ENCODE peak calls at places on chromosomes 11 and 22, in four cellular contexts. J is IMR-90, O is HCT116, S is GM12892. C is an unnamed sample.
A peak's percentile ranks its signal among the peaks of the same experiment; 100 is the strongest.

GRCh38 chr11:103433380-103433779 is 324.2 kb downstream of the DYNC2H1 start:
- DNase-seq in J (peak; percentile 94), O (no peak), S (no peak), C (peak; percentile 3)

GRCh38 chr11:120239713-120240640 is at the start of gene POU2F3:
- DNase-seq in S (no peak), O (no peak), J (no peak), C (no peak)

GRCh38 chr11:11170352-11171084 is 182.5 kb downstream of the CSNK2A3 start:
- DNase-seq in J (no peak), O (no peak), S (no peak), C (no peak)

GRCh38 chr22:17845790-17846189 is 71.5 kb upstream of the BID start:
- DNase-seq in O (no peak), S (no peak), J (no peak), C (no peak)

GRCh38 chr11:57379732-57380131 is 1.2 kb downstream of the PRG3 start:
- DNase-seq in S (no peak), O (no peak), J (peak; percentile 24), C (no peak)

GRCh38 chr11:73201249-73201648 is 16.8 kb upstream of the P2RY2 start:
- DNase-seq in J (peak; percentile 39), S (no peak), O (no peak), C (no peak)

GRCh38 chr22:50253046-50253580 is 2.0 kb upstream of the HDAC10 start:
- DNase-seq in S (no peak), J (no peak), O (no peak), C (no peak)

GRCh38 chr11:2805388-2806057 is 80.1 kb downstream of the CDKN1C start:
- DNase-seq in O (no peak), J (no peak), S (no peak), C (no peak)

GRCh38 chr22:43436536-43437267 is 24.9 kb downstream of the MPPED1 start:
- DNase-seq in O (no peak), S (no peak), J (no peak), C (no peak)

GRCh38 chr22:23240639-23241389 is 60.5 kb downstream of the BCR start:
- DNase-seq in S (no peak), O (no peak), J (no peak), C (no peak)

GRCh38 chr11:59822989-59823566 is 12.5 kb upstream of the MRPL16 start:
- DNase-seq in S (no peak), J (peak; percentile 53), O (peak; percentile 69), C (peak; percentile 15)

GRCh38 chr11:3087821-3088800 is 30.9 kb upstream of the CARS1 start:
- DNase-seq in O (no peak), S (no peak), J (peak; percentile 10), C (peak; percentile 77)

GRCh38 chr11:10320164-10320563 is 15.3 kb downstream of the ADM start:
- DNase-seq in J (no peak), O (no peak), S (no peak), C (no peak)

GRCh38 chr11:121426476-121427454 is 25.3 kb upstream of the SORL1 start:
- DNase-seq in O (peak; percentile 12), S (no peak), J (no peak), C (no peak)

GRCh38 chr11:73210916-73211667 is 7.0 kb upstream of the P2RY2 start:
- DNase-seq in O (no peak), S (no peak), J (no peak), C (no peak)

GRCh38 chr11:15613231-15613630 is 498.5 kb downstream of the INSC start:
- DNase-seq in S (no peak), O (no peak), J (peak; percentile 7), C (no peak)

GRCh38 chr11:59012942-59013256 is 73.2 kb upstream of the GLYATL1B start:
- DNase-seq in J (no peak), O (no peak), S (no peak), C (no peak)

GRCh38 chr11:21278840-21279239 is 609.5 kb downstream of the NELL1 start:
- DNase-seq in S (no peak), J (no peak), O (no peak), C (no peak)

GRCh38 chr11:115869780-115870431 is 365.7 kb upstream of the CADM1 start:
- DNase-seq in J (peak; percentile 51), S (no peak), O (no peak), C (peak; percentile 17)

GRCh38 chr22:20046730-20047129 is 25.8 kb downstream of the TANGO2 start:
- DNase-seq in O (no peak), S (no peak), J (no peak), C (no peak)

GRCh38 chr11:17516551-17517150 is 27.6 kb downstream of the USH1C start:
- DNase-seq in O (no peak), S (no peak), J (no peak), C (no peak)

GRCh38 chr22:37213941-37214340 is 1.7 kb upstream of the SSTR3 start:
- DNase-seq in J (no peak), O (no peak), S (no peak), C (no peak)

GRCh38 chr11:131637469-131638175 is 267.2 kb downstream of the NTM start:
- DNase-seq in O (no peak), J (no peak), S (no peak), C (no peak)

GRCh38 chr11:126163074-126163700 is 48.3 kb downstream of the RPUSD4 start:
- DNase-seq in J (peak; percentile 96), O (no peak), S (no peak), C (peak; percentile 74)

GRCh38 chr22:32574957-32575893 is 100.6 kb downstream of the FBXO7 start:
- DNase-seq in J (no peak), O (no peak), S (no peak), C (no peak)

GRCh38 chr22:32578752-32579151 is 104.1 kb downstream of the FBXO7 start:
- DNase-seq in S (no peak), O (no peak), J (no peak), C (no peak)

GRCh38 chr22:32577591-32577990 is 103.0 kb downstream of the FBXO7 start:
- DNase-seq in O (no peak), S (no peak), J (no peak), C (no peak)

GRCh38 chr22:32574397-32574796 is 99.8 kb downstream of the FBXO7 start:
- DNase-seq in S (no peak), O (no peak), J (no peak), C (no peak)

DNA sequence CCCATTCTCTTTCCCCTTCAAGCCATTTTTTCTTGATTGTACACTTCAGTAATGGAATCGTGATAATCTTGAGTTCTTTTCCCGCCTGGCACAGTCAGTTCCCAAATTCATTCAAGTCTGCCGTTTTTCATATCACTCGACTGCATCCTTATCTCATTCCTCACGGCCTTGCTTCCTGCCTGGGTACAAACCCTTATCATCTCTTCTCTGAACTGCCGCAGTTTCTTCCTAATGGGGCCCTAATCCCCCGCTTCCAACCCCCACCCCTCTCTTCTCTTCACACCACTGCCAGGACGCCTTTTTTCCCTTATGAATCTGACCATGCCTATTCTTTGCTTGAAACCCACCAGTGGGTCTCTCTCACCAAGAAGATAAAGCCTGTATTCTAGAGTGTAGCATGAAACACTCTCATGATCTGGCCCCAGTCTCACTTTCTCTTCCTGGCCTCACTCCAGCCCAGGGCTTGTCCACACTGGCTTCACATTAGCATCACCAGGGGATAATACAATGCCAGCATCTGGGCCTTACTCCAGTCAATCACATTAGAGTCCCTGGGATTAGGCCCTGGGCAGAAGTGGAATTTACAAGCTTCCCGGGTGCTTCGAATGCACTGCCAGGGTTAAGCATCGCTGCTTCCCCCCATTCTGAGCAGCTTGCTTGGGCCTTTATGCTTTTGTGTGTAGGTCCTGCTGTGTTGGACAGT is 102.1 kb downstream of the FBXO7 start:
- DNase-seq in S (no peak), J (no peak), O (no peak), C (no peak)
- TF ChIP-seq POLR2A in S (no peak), J (no peak), O (no peak), C (no peak)

DNA sequence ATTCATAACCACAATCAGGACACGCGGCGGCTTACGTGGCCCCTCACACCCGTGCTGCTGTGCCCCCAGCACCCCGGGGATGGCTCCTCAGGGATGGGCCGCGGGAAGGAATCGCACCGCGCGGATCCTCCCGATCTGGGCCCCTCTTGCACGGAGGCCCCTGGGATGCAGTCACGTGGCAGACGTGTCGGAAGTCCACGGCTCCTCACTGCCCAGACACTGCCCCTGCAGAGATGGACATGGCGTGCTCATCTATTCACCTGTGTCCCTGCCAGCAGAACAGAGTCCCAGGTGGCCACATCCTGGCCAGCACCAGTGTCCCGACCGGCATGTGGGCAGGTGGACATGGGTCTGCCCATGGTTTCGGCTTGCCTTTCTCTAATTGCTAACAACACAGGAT is 12.8 kb downstream of the MOB2 start:
- DNase-seq in S (no peak), J (no peak), O (no peak), C (no peak)
- TF ChIP-seq POLR2A in S (no peak), J (no peak), O (no peak), C (no peak)

DNA sequence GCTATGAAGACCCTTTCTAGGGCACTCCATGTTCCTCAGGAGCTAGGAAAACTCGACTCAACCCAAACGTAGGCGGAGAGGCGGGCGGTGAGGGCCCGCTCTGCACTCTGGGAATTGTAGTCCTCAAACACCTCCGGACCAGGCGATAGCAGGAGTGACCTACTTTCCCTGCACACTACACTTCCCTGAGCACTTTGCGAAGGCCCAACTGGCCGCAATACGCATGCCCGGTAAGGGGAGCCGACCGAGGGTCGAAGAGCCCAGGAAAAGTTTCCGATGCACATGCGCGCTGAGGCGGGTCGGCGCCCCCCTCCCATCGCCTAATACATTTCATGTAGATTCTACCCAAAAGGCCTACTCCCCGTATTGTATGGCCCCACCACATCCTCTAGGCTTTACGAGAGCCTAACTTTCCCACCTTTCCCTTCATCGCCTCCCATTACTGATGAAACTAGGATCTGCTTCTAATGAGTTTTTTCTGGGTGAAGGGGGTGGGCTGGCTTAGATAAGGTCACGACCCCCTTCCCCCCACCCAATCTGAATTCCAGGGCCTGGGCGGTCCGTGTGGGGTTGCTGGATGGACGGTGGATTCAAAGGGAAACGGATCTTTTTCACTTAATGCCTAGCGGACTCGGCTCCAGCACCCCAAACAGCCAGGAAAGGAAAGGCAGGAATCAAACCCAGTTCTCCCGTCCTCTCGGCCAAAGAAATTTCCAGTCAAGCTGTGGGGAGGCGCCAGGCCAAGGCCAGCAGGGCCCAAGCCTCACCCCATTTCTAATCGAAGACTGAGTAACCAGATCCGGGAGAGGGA is 2.0 kb downstream of the TOB2 start:
- DNase-seq in J (peak; percentile 98), S (peak; percentile 68), O (peak; percentile 78), C (peak; percentile 75)
- TF ChIP-seq POLR2A in J (no peak), S (no peak), O (no peak), C (no peak)

GRCh38 chr11:93783767-93784151 is 323 bp upstream of the MED17 start:
- DNase-seq in S (no peak), O (no peak), J (no peak), C (no peak)

GRCh38 chr11:93783362-93783761 is 720 bp upstream of the MED17 start:
- DNase-seq in S (no peak), J (no peak), O (no peak), C (no peak)

GRCh38 chr11:93784935-93785360 is 866 bp downstream of the MED17 start:
- DNase-seq in S (no peak), O (peak; percentile 2), J (no peak), C (no peak)

DNA sequence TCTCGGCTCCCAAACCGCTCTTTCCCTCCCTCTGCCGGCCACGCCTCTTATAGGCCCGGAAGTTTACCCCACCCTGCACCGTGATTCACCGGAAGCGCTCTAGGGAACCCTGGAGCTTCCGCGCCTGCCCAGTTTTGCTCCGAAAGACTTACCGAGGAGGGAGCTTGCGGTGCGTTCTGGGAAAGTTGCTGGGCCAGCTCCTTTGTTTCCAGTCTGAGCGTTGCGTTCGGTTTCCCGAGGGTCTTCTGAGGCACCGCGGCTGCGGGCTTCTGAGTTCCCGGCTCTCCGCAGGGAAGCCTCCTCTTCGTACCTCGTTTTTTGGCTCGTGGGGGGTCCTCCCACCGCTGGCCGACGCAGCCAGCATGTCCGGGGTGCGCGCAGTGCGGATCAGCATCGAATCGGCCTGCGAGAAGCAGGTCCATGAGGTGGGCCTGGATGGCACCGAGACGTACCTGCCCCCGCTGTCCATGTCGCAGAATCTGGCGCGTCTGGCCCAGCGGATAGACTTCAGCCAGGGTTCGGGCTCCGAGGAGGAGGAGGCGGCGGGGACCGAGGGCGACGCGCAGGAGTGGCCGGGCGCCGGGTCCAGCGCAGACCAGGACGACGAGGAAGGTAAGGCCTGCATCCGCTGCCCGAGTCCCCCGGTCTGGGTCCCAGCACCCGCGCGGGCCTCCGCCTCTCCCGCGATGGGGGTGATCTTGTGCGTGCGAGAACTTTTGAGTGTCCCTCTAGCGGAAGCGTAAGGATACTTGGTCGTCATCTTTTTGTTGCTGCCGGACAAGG is at the start of gene MED17:
- DNase-seq in S (peak; percentile 78), O (peak; percentile 81), J (peak; percentile 92), C (peak; percentile 73)
- TF ChIP-seq POLR2A in S (peak; percentile 88), O (peak; percentile 97), J (peak; percentile 84), C (peak; percentile 70)